ENCODE peak calls at places on chromosome 16, in ten cellular contexts. P, G, W, B, Q, A, R, V, H and Y are unnamed samples.

GRCh38 chr16:79347176-79347715 is 253.3 kb downstream of the MAF start:
- DNase-seq in P (no peak), G (no peak), W (no peak), B (no peak), Q (peak; percentile 10), A (no peak), R (no peak), V (no peak), H (no peak), Y (no peak)

GRCh38 chr16:3774156-3774767 is 56.9 kb upstream of the TRAP1 start:
- DNase-seq in P (no peak), G (no peak), W (no peak), B (no peak), Q (no peak), A (no peak), R (no peak), V (no peak), H (no peak), Y (no peak)

GRCh38 chr16:88456356-88457292 is 3.5 kb downstream of the ZFPM1 start:
- DNase-seq in P (no peak), G (no peak), W (no peak), B (no peak), Q (no peak), A (no peak), R (no peak), V (peak; percentile 49), H (no peak), Y (no peak)

GRCh38 chr16:66520406-66521194 is 29.3 kb downstream of the TK2 start:
- DNase-seq in P (no peak), G (no peak), W (no peak), B (no peak), Q (no peak), A (no peak), R (no peak), V (no peak), H (no peak), Y (no peak)

GRCh38 chr16:552171-552570 is 8.0 kb upstream of the PRR35 start:
- DNase-seq in P (no peak), G (no peak), W (no peak), B (no peak), Q (no peak), A (no peak), R (no peak), V (no peak), H (no peak), Y (no peak)

GRCh38 chr16:89104930-89105571 is 11.4 kb downstream of the ACSF3 start:
- DNase-seq in P (no peak), G (no peak), W (no peak), B (no peak), Q (no peak), A (no peak), R (no peak), V (no peak), H (no peak), Y (no peak)

GRCh38 chr16:23434380-23434779 is 18.6 kb downstream of the COG7 start:
- DNase-seq in P (peak; percentile 39), G (no peak), W (peak; percentile 70), B (peak; percentile 79), Q (peak; percentile 75), A (peak; percentile 91), R (no peak), V (peak; percentile 59), H (peak; percentile 29), Y (peak; percentile 67)

GRCh38 chr16:2852731-2853507 is 5.1 kb downstream of the PRSS22 start:
- DNase-seq in P (no peak), G (no peak), W (no peak), B (no peak), Q (no peak), A (no peak), R (no peak), V (no peak), H (no peak), Y (no peak)

GRCh38 chr16:49564577-49565224 is 191.1 kb downstream of the C16orf78 start:
- DNase-seq in P (peak; percentile 57), G (no peak), W (peak; percentile 72), B (no peak), Q (no peak), A (no peak), R (no peak), V (no peak), H (no peak), Y (no peak)

GRCh38 chr16:68356919-68357286 is 46.1 kb downstream of the PRMT7 start:
- DNase-seq in P (no peak), G (no peak), W (no peak), B (no peak), Q (no peak), A (no peak), R (no peak), V (no peak), H (no peak), Y (no peak)